ENCODE peak calls at places on chromosome 20, in six cellular contexts. One of them, this sample, is unnamed.

GRCh38 chr20:19850190-19850533 is 92.1 kb downstream of the RIN2 start:
- DNase-seq in psoas muscle: no peak
- DNase-seq in neural progenitor cell: peak
- DNase-seq in PC-3: no peak
- DNase-seq in right cardiac atrium: no peak
- DNase-seq in OCI-LY7: no peak
- DNase-seq in this sample: peak

GRCh38 chr20:21554985-21555384 is 41.1 kb upstream of the NKX2-2 start:
- DNase-seq in psoas muscle: no peak
- DNase-seq in neural progenitor cell: no peak
- DNase-seq in PC-3: no peak
- DNase-seq in right cardiac atrium: no peak
- DNase-seq in OCI-LY7: no peak
- DNase-seq in this sample: no peak

GRCh38 chr20:51622004-51622874 is 79.7 kb upstream of the NFATC2 start:
- DNase-seq in psoas muscle: no peak
- DNase-seq in neural progenitor cell: peak
- DNase-seq in PC-3: peak
- DNase-seq in right cardiac atrium: no peak
- DNase-seq in OCI-LY7: no peak
- DNase-seq in this sample: no peak

GRCh38 chr20:45036044-45036755 is 64.7 kb downstream of the KCNS1 start:
- DNase-seq in psoas muscle: no peak
- DNase-seq in neural progenitor cell: no peak
- DNase-seq in PC-3: peak
- DNase-seq in right cardiac atrium: no peak
- DNase-seq in OCI-LY7: no peak
- DNase-seq in this sample: no peak

GRCh38 chr20:36344517-36345132 is 38.5 kb downstream of the DLGAP4 start:
- DNase-seq in psoas muscle: no peak
- DNase-seq in neural progenitor cell: peak
- DNase-seq in PC-3: peak
- DNase-seq in right cardiac atrium: peak
- DNase-seq in OCI-LY7: peak
- DNase-seq in this sample: no peak

GRCh38 chr20:58113706-58114105 is 114.7 kb downstream of the ANKRD60 start:
- DNase-seq in psoas muscle: no peak
- DNase-seq in neural progenitor cell: no peak
- DNase-seq in PC-3: no peak
- DNase-seq in right cardiac atrium: no peak
- DNase-seq in OCI-LY7: no peak
- DNase-seq in this sample: no peak

GRCh38 chr20:46074006-46074405 is 15.8 kb downstream of the NCOA5 start:
- DNase-seq in psoas muscle: no peak
- DNase-seq in neural progenitor cell: peak
- DNase-seq in PC-3: no peak
- DNase-seq in right cardiac atrium: no peak
- DNase-seq in OCI-LY7: no peak
- DNase-seq in this sample: no peak

GRCh38 chr20:36366623-36367369 is 60.7 kb downstream of the DLGAP4 start:
- DNase-seq in psoas muscle: no peak
- DNase-seq in neural progenitor cell: no peak
- DNase-seq in PC-3: no peak
- DNase-seq in right cardiac atrium: no peak
- DNase-seq in OCI-LY7: no peak
- DNase-seq in this sample: no peak

GRCh38 chr20:47272893-47273590 is 83.5 kb downstream of the ZMYND8 start:
- DNase-seq in psoas muscle: no peak
- DNase-seq in neural progenitor cell: peak
- DNase-seq in PC-3: peak
- DNase-seq in right cardiac atrium: no peak
- DNase-seq in OCI-LY7: peak
- DNase-seq in this sample: no peak
- H3K27ac ChIP-seq in psoas muscle: peak
- H3K27ac ChIP-seq in neural progenitor cell: no peak
- H3K27ac ChIP-seq in PC-3: no peak
- H3K27ac ChIP-seq in right cardiac atrium: no peak
- H3K27ac ChIP-seq in OCI-LY7: peak
- H3K27ac ChIP-seq in this sample: peak

DNA sequence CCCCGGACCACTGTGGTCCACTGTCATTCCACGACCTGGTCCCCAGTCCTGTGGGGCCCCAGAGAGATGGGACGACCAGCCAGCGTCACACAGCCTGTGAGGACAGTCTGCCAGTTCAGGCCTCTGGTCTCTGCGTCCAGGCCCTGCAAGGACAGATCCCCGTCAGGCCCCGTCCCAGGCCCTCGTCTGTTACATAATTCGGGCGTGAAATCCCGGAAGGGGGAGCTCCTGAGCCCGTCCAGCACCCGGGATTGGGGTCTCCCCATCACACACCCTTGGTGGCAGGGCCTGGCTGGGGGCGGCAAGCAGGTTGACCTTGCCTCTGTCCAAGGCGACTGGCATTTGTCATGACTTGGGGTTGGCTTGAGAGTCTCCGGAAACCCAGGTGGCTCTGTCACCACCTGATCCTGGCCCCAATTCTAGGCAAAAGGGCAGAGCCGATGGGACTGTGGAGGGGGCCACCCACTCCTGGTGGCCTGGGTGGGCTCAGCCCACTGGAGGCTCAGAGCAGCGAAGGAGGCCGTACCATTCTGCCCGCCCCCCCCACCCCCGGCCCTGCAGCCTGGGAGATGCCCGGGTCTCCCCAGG is 73.8 kb upstream of the GATA5 start:
- DNase-seq in psoas muscle: peak
- DNase-seq in neural progenitor cell: peak
- DNase-seq in PC-3: no peak
- DNase-seq in right cardiac atrium: no peak
- DNase-seq in OCI-LY7: peak
- DNase-seq in this sample: no peak
- H3K4me3 ChIP-seq in psoas muscle: peak
- H3K4me3 ChIP-seq in neural progenitor cell: no peak
- H3K4me3 ChIP-seq in PC-3: no peak
- H3K4me3 ChIP-seq in right cardiac atrium: no peak
- H3K4me3 ChIP-seq in OCI-LY7: no peak
- H3K4me3 ChIP-seq in this sample: no peak

DNA sequence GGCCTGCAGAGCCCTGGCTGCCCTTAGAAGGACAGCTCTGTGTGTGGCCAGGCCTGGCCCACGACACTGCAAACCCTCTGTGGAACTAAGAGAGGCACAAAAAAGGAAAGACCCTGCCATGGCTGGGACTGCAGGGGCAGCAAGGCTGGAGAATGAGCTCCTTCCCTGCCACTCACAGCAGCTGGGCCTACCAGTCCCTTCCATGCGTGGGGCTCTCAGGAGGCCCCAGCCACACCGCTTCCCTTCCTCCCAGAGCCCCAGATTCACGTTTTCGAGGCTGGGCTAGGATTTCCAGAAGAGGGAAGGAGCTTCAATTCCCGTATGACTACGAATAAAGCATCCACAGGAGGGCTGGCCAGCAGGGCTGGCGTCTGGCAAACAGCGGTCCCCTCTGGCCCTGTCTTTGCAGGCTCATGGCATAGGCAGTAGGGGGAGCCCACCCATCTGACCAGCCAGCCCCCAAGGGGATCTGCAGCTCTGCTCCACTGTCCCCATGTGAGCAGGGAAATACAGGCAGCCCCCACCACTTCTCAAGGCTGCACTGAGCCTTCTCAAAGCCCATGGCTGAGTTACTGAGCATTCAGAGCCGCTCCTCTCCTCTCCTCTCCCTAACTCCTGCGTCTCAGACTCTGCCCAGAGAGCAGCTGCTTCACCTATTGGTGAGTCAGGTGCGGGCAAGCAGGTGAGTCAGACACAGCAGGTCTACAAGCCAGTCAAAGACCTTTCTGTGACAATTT is 53.1 kb downstream of the NINL start:
- DNase-seq in psoas muscle: no peak
- DNase-seq in neural progenitor cell: peak
- DNase-seq in PC-3: peak
- DNase-seq in right cardiac atrium: peak
- DNase-seq in OCI-LY7: no peak
- DNase-seq in this sample: no peak
- H3K27ac ChIP-seq in psoas muscle: no peak
- H3K27ac ChIP-seq in neural progenitor cell: peak
- H3K27ac ChIP-seq in PC-3: no peak
- H3K27ac ChIP-seq in right cardiac atrium: peak
- H3K27ac ChIP-seq in OCI-LY7: no peak
- H3K27ac ChIP-seq in this sample: no peak

GRCh38 chr20:47373206-47373722 is 16.8 kb upstream of the ZMYND8 start:
- DNase-seq in psoas muscle: no peak
- DNase-seq in neural progenitor cell: no peak
- DNase-seq in PC-3: no peak
- DNase-seq in right cardiac atrium: no peak
- DNase-seq in OCI-LY7: no peak
- DNase-seq in this sample: no peak
- H3K4me3 ChIP-seq in psoas muscle: no peak
- H3K4me3 ChIP-seq in neural progenitor cell: no peak
- H3K4me3 ChIP-seq in PC-3: no peak
- H3K4me3 ChIP-seq in right cardiac atrium: no peak
- H3K4me3 ChIP-seq in OCI-LY7: no peak
- H3K4me3 ChIP-seq in this sample: no peak

GRCh38 chr20:43977252-43977651 is 62.6 kb downstream of the TOX2 start:
- DNase-seq in psoas muscle: no peak
- DNase-seq in neural progenitor cell: no peak
- DNase-seq in PC-3: no peak
- DNase-seq in right cardiac atrium: no peak
- DNase-seq in OCI-LY7: no peak
- DNase-seq in this sample: no peak
- H3K27ac ChIP-seq in psoas muscle: no peak
- H3K27ac ChIP-seq in neural progenitor cell: no peak
- H3K27ac ChIP-seq in PC-3: no peak
- H3K27ac ChIP-seq in right cardiac atrium: no peak
- H3K27ac ChIP-seq in OCI-LY7: no peak
- H3K27ac ChIP-seq in this sample: no peak

GRCh38 chr20:14335122-14335521 is 2.3 kb downstream of the FLRT3 start:
- DNase-seq in psoas muscle: no peak
- DNase-seq in neural progenitor cell: no peak
- DNase-seq in PC-3: no peak
- DNase-seq in right cardiac atrium: no peak
- DNase-seq in OCI-LY7: no peak
- DNase-seq in this sample: no peak

GRCh38 chr20:14333734-14334133 is 3.7 kb downstream of the FLRT3 start:
- DNase-seq in psoas muscle: no peak
- DNase-seq in neural progenitor cell: no peak
- DNase-seq in PC-3: no peak
- DNase-seq in right cardiac atrium: no peak
- DNase-seq in OCI-LY7: no peak
- DNase-seq in this sample: no peak

GRCh38 chr20:14336667-14337066 is 745 bp downstream of the FLRT3 start:
- DNase-seq in psoas muscle: no peak
- DNase-seq in neural progenitor cell: peak
- DNase-seq in PC-3: peak
- DNase-seq in right cardiac atrium: no peak
- DNase-seq in OCI-LY7: no peak
- DNase-seq in this sample: no peak

GRCh38 chr20:14334306-14334930 is 3.0 kb downstream of the FLRT3 start:
- DNase-seq in psoas muscle: no peak
- DNase-seq in neural progenitor cell: peak
- DNase-seq in PC-3: peak
- DNase-seq in right cardiac atrium: no peak
- DNase-seq in OCI-LY7: peak
- DNase-seq in this sample: no peak

GRCh38 chr20:14337400-14338171 is at the start of gene FLRT3:
- DNase-seq in psoas muscle: peak
- DNase-seq in neural progenitor cell: peak
- DNase-seq in PC-3: peak
- DNase-seq in right cardiac atrium: peak
- DNase-seq in OCI-LY7: peak
- DNase-seq in this sample: peak
- H3K4me3 ChIP-seq in psoas muscle: peak
- H3K4me3 ChIP-seq in neural progenitor cell: peak
- H3K4me3 ChIP-seq in PC-3: peak
- H3K4me3 ChIP-seq in right cardiac atrium: peak
- H3K4me3 ChIP-seq in OCI-LY7: no peak
- H3K4me3 ChIP-seq in this sample: peak

This sample was measured in tibial nerve.